ENCODE peak calls at places on chromosome 17, in five cellular contexts. E is right cardiac atrium, X is neural progenitor cell, F is A673, Q is GM23248. N is an unnamed sample.

GRCh38 chr17:52276609-52277008 is 118.1 kb upstream of the CA10 start:
- DNase-seq in X (no peak), E (no peak), Q (no peak), F (no peak), N (peak)

GRCh38 chr17:75778861-75779249 is 5.8 kb upstream of the UNK start:
- DNase-seq in F (no peak), Q (no peak), X (peak), E (peak), N (no peak)

GRCh38 chr17:28330671-28331070 is 4.6 kb downstream of the IFT20 start:
- DNase-seq in X (no peak), E (no peak), F (no peak), Q (no peak), N (no peak)

GRCh38 chr17:59893617-59894100 is 738 bp downstream of the RPS6KB1 start:
- DNase-seq in E (no peak), F (peak), Q (peak), X (peak), N (no peak)

GRCh38 chr17:74871329-74872076 is 1.3 kb downstream of the FDXR start:
- DNase-seq in F (no peak), X (no peak), E (no peak), Q (no peak), N (no peak)

GRCh38 chr17:27502526-27503324 is 46.5 kb downstream of the KSR1 start:
- DNase-seq in Q (peak), E (peak), F (no peak), X (no peak), N (no peak)

GRCh38 chr17:71405101-71405500 is 715.7 kb upstream of the SOX9 start:
- DNase-seq in X (no peak), E (no peak), F (no peak), Q (no peak), N (no peak)

GRCh38 chr17:45090711-45091110 is 29.6 kb downstream of the NMT1 start:
- DNase-seq in Q (peak), X (no peak), E (no peak), F (no peak), N (peak)

GRCh38 chr17:17904171-17905035 is 67.6 kb upstream of the SREBF1 start:
- DNase-seq in X (no peak), Q (peak), F (no peak), E (peak), N (peak)

GRCh38 chr17:32944248-32945020 is 16.5 kb downstream of the TMEM98 start:
- DNase-seq in F (no peak), E (no peak), X (no peak), Q (peak), N (peak)

GRCh38 chr17:32941419-32942032 is 13.6 kb downstream of the TMEM98 start:
- DNase-seq in F (no peak), E (no peak), Q (no peak), X (no peak), N (peak)

GRCh38 chr17:32940706-32941390 is 12.9 kb downstream of the TMEM98 start:
- DNase-seq in F (no peak), Q (no peak), E (no peak), X (no peak), N (peak)

GRCh38 chr17:32943647-32944191 is 15.8 kb downstream of the TMEM98 start:
- DNase-seq in X (no peak), Q (peak), E (peak), F (no peak), N (peak)

GRCh38 chr17:32943206-32943605 is 15.3 kb downstream of the TMEM98 start:
- DNase-seq in X (no peak), Q (no peak), E (no peak), F (no peak), N (peak)
- H3K27ac ChIP-seq in X (no peak), Q (peak), E (no peak), F (no peak), N (no peak)

GRCh38 chr17:81519284-81520020 is 6.9 kb upstream of the ACTG1 start:
- DNase-seq in Q (peak), F (no peak), X (peak), E (peak), N (peak)
- H3K4me3 ChIP-seq in Q (peak), F (peak), X (peak), E (peak), N (peak)

GRCh38 chr17:82369211-82369610 is 2.4 kb upstream of the UTS2R start:
- DNase-seq in E (no peak), F (no peak), Q (no peak), X (no peak), N (no peak)
- H3K27ac ChIP-seq in E (no peak), F (no peak), Q (no peak), X (no peak), N (no peak)

DNA sequence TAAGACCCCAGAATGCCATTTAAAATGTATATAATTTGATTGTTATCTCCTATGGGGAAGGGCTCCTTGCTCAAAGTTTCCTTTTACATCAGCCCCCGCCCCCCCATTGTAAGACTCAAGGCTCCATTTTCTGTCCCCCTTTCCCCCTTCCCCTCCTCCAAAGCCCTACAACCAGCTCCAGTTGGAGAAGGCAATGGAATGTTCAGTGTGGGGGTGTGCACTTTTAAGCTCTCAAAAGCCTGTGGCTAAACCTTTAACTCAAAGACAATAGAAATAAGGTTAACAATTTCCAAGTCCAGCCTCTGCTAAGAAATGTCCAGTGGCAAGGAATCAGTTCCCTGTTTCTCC is 114.7 kb downstream of the NOG start:
- DNase-seq in E (no peak), Q (peak), X (peak), F (no peak), N (no peak)
- H3K4me3 ChIP-seq in E (no peak), Q (no peak), X (no peak), F (no peak), N (peak)

GRCh38 chr17:44005865-44006580 is 1.6 kb downstream of the NAGS start:
- DNase-seq in F (no peak), X (peak), E (peak), Q (peak), N (peak)
- H3K27ac ChIP-seq in F (no peak), X (no peak), E (no peak), Q (peak), N (no peak)

DNA sequence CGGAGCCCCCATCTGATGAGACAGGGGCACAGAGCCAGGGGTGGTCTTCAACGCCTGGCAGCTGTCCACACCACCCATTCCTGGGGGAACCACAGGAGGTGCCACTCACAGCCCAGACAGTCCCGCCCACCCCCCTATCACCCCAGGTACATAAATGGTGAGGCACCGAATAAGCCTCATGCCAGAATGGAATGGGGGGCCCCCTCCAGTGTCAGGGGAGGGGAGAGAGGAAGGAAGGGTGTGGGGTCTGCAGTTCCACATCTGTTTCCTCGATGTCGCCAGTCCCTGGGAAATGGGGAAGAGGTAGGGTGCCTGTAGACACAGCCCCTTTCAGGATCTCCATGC is 1.7 kb downstream of the TMC6 start:
- DNase-seq in Q (no peak), X (no peak), E (peak), F (no peak), N (no peak)
- H3K4me3 ChIP-seq in Q (no peak), X (peak), E (no peak), F (no peak), N (peak)

DNA sequence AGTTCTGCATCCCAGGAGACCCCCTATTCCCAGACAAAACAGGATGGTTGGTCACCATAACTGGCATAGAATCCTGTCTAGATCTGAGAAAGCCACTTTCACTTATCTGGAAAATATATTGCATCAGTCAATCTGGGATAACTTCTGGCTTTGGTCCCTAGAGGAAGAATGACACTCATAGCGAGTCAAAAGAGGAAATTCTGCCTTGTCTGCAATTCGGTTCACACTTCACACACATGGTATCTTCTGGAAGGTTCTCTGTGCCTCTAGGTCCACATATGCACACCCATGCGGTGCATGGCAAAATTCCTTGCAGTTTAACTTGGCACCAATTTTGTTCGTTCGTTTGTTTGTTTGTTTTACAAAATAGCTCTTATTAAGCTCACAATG is 49.2 kb upstream of the WSCD1 start:
- DNase-seq in X (no peak), Q (no peak), E (no peak), F (no peak), N (no peak)
- H3K27ac ChIP-seq in X (no peak), Q (no peak), E (no peak), F (no peak), N (no peak)

N was measured in endodermal cell.